ENCODE peak calls at places on chromosomes 13 and 19, in four cellular contexts. T is uterus, Z is AG04450, B is brain microvascular endothelial cell. G is an unnamed sample.

GRCh38 chr19:9913237-9914000 is 22.9 kb downstream of the OLFM2 start:
- DNase-seq in B (no peak), T (peak; percentile 19), Z (no peak), G (no peak)

GRCh38 chr19:55210120-55210493 is 806 bp upstream of the PTPRH start:
- DNase-seq in Z (peak; percentile 88), B (peak; percentile 90), T (no peak), G (peak; percentile 96)

GRCh38 chr19:49387936-49388372 is at the start of gene KASH5:
- DNase-seq in T (peak; percentile 69), B (no peak), Z (no peak), G (no peak)

GRCh38 chr19:19540707-19541515 is 2.8 kb downstream of the CILP2 start:
- DNase-seq in B (no peak), T (no peak), Z (no peak), G (no peak)

GRCh38 chr13:70375718-70376117 is 267.5 kb upstream of the KLHL1 start:
- DNase-seq in T (no peak), Z (no peak), B (no peak), G (no peak)

GRCh38 chr13:45623516-45624090 is 8.1 kb upstream of the ERICH6B start:
- DNase-seq in Z (no peak), B (no peak), T (no peak), G (no peak)

GRCh38 chr13:110565296-110565695 is 3.8 kb upstream of the RAB20 start:
- DNase-seq in B (no peak), Z (no peak), T (no peak), G (no peak)

GRCh38 chr13:113917523-113918371 is 53.9 kb upstream of the GAS6 start:
- DNase-seq in T (peak; percentile 12), B (no peak), Z (no peak), G (no peak)

GRCh38 chr19:21463449-21464105 is 41.8 kb upstream of the ZNF429 start:
- DNase-seq in B (no peak), T (no peak), Z (no peak), G (no peak)

GRCh38 chr13:32234914-32235313 is 80.2 kb downstream of the ZAR1L start:
- DNase-seq in T (no peak), Z (no peak), B (no peak), G (no peak)

DNA sequence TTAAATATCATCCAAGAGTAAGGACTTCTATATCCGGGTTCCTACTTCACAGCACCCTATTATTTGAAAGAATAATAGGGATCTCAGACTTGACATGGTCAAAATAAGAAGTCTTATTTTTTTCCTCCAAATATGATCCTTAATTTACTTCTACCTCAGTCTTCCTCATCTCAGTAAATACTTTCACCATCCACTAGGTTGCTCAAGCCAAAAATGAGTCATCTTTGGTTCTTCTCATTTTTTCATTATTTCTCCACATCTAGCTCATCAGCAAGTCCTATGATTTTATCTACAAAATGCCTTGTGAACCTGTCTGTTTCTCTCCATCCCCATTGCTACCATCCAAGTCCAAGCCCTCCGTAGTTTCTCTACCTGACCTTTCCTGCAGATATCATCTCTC is 121.9 kb upstream of the GJB6 start:
- DNase-seq in T (no peak), Z (no peak), B (no peak), G (peak; percentile 57)
- TF ChIP-seq CTCF in T (no peak), Z (peak; percentile 33), B (no peak), G (peak; percentile 58)

DNA sequence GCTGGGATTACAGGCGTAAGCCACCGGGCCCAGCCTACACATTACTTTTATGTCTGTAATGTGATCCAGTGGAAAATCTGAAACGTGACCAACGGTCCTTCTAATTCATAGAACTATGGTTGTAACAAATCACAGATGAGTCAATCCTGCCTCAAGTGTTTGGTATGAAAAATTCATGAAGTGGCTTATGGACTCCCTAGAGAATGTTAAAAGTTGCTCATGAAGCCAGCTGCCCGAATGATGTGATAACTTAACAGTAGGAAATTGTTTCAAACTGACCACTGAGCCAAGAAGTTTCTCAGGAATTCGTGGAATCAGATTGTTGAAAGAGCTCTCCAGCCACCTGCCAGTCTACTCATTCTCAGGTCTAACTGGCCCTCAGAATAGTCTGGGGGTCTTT is 59.4 kb upstream of the FARP1 start:
- DNase-seq in B (peak; percentile 90), T (no peak), Z (peak; percentile 83), G (peak; percentile 95)
- TF ChIP-seq CTCF in B (no peak), T (no peak), Z (peak; percentile 29), G (peak; percentile 35)

DNA sequence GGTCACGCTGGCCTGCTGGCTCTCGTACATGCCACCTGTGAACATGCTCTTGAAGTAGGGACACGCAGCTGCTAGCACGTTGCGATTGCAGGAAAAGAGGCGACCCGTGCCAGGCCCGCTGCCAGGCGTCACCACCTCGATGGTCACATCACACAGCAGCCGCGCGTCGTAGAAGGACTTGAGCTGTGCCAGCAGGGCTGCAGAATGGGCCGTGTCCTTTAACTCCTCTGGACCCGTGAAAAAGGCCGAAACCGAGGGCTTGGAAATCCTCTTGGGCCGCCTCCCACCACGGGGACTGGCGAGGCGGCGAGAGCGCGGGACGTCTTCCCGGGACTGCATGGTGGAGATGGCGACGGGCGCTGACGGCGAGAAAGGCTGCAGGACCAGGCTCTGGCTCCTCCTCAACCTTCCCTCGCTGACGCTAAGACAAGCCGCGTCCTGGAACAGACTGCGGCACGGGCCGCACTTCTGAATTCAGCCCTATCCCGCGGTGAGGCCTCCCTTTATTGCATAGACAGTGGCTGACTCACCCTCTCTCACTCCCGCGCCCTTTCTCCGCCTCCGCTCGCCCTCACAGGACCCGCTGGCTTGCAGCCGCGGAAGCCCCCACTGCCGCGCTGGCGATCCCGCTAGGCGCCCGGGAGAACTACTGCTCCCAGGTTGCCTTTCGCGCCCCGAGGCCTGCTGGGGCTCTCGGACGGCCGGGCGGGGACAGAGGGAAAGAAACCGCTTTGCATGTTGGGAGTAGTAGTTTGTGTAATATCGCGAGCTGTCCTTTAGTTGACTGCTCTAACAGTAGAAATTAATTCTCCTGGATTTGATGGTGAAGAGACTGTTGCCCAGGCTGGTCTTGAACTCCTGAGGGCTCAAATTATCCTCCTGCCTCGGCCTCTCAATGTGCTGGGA is at the start of gene KBTBD7:
- DNase-seq in Z (peak; percentile 97), T (peak; percentile 96), B (peak; percentile 98), G (peak; percentile 98)
- TF ChIP-seq CTCF in Z (no peak), T (peak; percentile 31), B (no peak), G (no peak)

GRCh38 chr19:32039446-32039845 is 306.0 kb upstream of the ZNF507 start:
- DNase-seq in B (no peak), T (no peak), Z (no peak), G (no peak)

GRCh38 chr19:32037998-32038732 is 307.2 kb upstream of the ZNF507 start:
- DNase-seq in Z (no peak), B (no peak), T (peak; percentile 45), G (no peak)

GRCh38 chr19:32040246-32040645 is 305.2 kb upstream of the ZNF507 start:
- DNase-seq in Z (no peak), B (no peak), T (no peak), G (no peak)

DNA sequence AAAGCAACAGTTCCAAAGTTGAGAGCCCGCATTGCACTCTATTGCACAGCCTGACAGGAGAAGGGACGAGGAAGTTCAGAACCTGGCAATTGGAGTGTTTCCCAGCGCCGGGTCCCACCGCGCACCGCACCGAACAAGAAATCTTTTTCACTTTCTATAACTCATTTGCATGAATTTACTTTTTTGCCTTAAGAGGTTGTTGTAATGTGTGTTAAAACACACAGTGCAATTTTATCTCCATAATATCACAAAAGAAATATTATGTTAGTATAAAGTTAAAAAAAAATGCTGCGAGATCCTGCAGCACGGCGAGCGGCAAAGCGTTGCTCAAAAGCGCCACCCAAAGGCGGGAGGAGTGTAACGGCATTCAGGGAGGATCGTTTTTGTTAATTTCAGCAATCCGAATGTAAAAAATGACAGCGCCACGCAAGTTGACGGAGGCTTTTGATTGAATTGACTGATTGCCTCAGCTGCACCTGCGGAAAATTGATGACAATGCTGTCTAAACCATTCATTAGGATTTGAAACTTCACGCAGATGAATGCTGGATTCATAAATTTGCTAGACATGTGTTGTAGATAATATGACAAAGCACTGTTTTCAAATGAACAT is 303.6 kb upstream of the ZNF507 start:
- DNase-seq in Z (no peak), B (peak; percentile 10), T (peak; percentile 60), G (no peak)
- TF ChIP-seq CTCF in Z (peak; percentile 76), B (peak; percentile 58), T (peak; percentile 62), G (peak; percentile 70)

GRCh38 chr19:13782537-13782936 is 8.3 kb downstream of the C19orf53 start:
- DNase-seq in Z (no peak), B (no peak), T (no peak), G (no peak)

GRCh38 chr19:13788991-13789390 is 6.3 kb upstream of the ZSWIM4 start:
- DNase-seq in B (peak; percentile 65), Z (no peak), T (peak; percentile 51), G (no peak)

GRCh38 chr19:13783565-13784500 is 9.6 kb downstream of the C19orf53 start:
- DNase-seq in T (no peak), Z (no peak), B (no peak), G (no peak)

GRCh38 chr19:13781547-13781946 is 7.3 kb downstream of the C19orf53 start:
- DNase-seq in B (peak; percentile 72), Z (no peak), T (peak; percentile 86), G (peak; percentile 78)

GRCh38 chr19:13784731-13785452 is 10.4 kb upstream of the ZSWIM4 start:
- DNase-seq in T (peak; percentile 65), Z (no peak), B (peak; percentile 40), G (peak; percentile 58)
- TF ChIP-seq CTCF in T (peak; percentile 74), Z (peak; percentile 72), B (peak; percentile 83), G (peak; percentile 86)

GRCh38 chr13:51935326-51936171 is 73.8 kb downstream of the CCDC70 start:
- DNase-seq in B (no peak), Z (no peak), T (no peak), G (peak; percentile 3)
- TF ChIP-seq CTCF in B (peak; percentile 60), Z (peak; percentile 27), T (peak; percentile 8), G (peak; percentile 65)

GRCh38 chr19:42361545-42361910 is 28.6 kb downstream of the CNFN start:
- DNase-seq in Z (no peak), B (no peak), T (no peak), G (no peak)

GRCh38 chr19:42362891-42363440 is 27.1 kb downstream of the CNFN start:
- DNase-seq in B (no peak), T (no peak), Z (no peak), G (no peak)

GRCh38 chr19:42363614-42364346 is 26.3 kb downstream of the CNFN start:
- DNase-seq in Z (no peak), B (no peak), T (no peak), G (no peak)

GRCh38 chr19:42362342-42362741 is 27.8 kb downstream of the CNFN start:
- DNase-seq in B (no peak), Z (no peak), T (no peak), G (no peak)

GRCh38 chr19:42360787-42361544 is 29.1 kb downstream of the CNFN start:
- DNase-seq in T (no peak), B (no peak), Z (no peak), G (no peak)
- TF ChIP-seq CTCF in T (no peak), B (no peak), Z (no peak), G (no peak)